ENCODE peak calls at places on chromosome 18, in six cellular contexts. B, M, Q, R, D and N are unnamed samples.

GRCh38 chr18:13364721-13365205 is 146.2 kb downstream of the LDLRAD4 start:
- DNase-seq in B (no peak), D (no peak), M (no peak), R (no peak), Q (no peak), N (no peak)

GRCh38 chr18:13246591-13246990 is 28.0 kb downstream of the LDLRAD4 start:
- DNase-seq in B (no peak), R (no peak), Q (no peak), M (no peak), D (no peak), N (no peak)

GRCh38 chr18:9594782-9595181 is 19.6 kb downstream of the PPP4R1 start:
- DNase-seq in R (no peak), D (no peak), M (peak), Q (no peak), B (no peak), N (no peak)

GRCh38 chr18:49616618-49617328 is 54.9 kb downstream of the LIPG start:
- DNase-seq in Q (no peak), R (no peak), B (no peak), D (no peak), M (no peak), N (no peak)

GRCh38 chr18:13611058-13611615 is 115.2 kb downstream of the FAM210A start:
- DNase-seq in D (peak), M (peak), R (peak), B (peak), Q (peak), N (peak)

GRCh38 chr18:48695671-48696070 is 156.8 kb downstream of the CTIF start:
- DNase-seq in D (no peak), M (no peak), B (no peak), R (no peak), Q (no peak), N (no peak)

GRCh38 chr18:46591821-46592391 is 65.1 kb downstream of the LOXHD1 start:
- DNase-seq in M (no peak), R (no peak), D (no peak), Q (peak), B (no peak), N (no peak)

GRCh38 chr18:79952996-79953559 is 1.6 kb upstream of the SLC66A2 start:
- DNase-seq in R (no peak), B (no peak), D (peak), Q (peak), M (no peak), N (no peak)

GRCh38 chr18:9405130-9405529 is 70.2 kb upstream of the RALBP1 start:
- DNase-seq in M (no peak), R (no peak), Q (no peak), B (no peak), D (no peak), N (no peak)

GRCh38 chr18:36649205-36649604 is 179.6 kb downstream of the TPGS2 start:
- DNase-seq in R (no peak), D (no peak), M (no peak), B (no peak), Q (no peak), N (no peak)

GRCh38 chr18:48959921-48960920 is 9.5 kb upstream of the SMAD7 start:
- DNase-seq in R (no peak), Q (peak), D (peak), M (peak), B (no peak), N (no peak)

GRCh38 chr18:48813833-48814489 is 136.8 kb downstream of the SMAD7 start:
- DNase-seq in D (peak), B (peak), Q (no peak), M (no peak), R (no peak), N (peak)

GRCh38 chr18:3088444-3088843 is 75.5 kb upstream of the LPIN2 start:
- DNase-seq in B (no peak), D (no peak), M (no peak), R (no peak), Q (no peak), N (no peak)

GRCh38 chr18:73947180-73947989 is 200.2 kb downstream of the FBXO15 start:
- DNase-seq in Q (no peak), M (no peak), B (no peak), R (no peak), D (no peak), N (no peak)

GRCh38 chr18:12907258-12907925 is 23.4 kb upstream of the PTPN2 start:
- DNase-seq in R (no peak), D (no peak), Q (peak), B (no peak), M (peak), N (no peak)

GRCh38 chr18:4130734-4131719 is 324.1 kb downstream of the DLGAP1 start:
- DNase-seq in Q (no peak), B (no peak), M (peak), R (no peak), D (no peak), N (no peak)

GRCh38 chr18:48816554-48816953 is 134.2 kb downstream of the SMAD7 start:
- DNase-seq in R (no peak), M (no peak), B (no peak), D (peak), Q (no peak), N (peak)

GRCh38 chr18:6610436-6610835 is 119.1 kb upstream of the ARHGAP28 start:
- DNase-seq in B (no peak), M (no peak), D (no peak), R (no peak), Q (no peak), N (no peak)

GRCh38 chr18:23198217-23198845 is 63.0 kb downstream of the CABLES1 start:
- DNase-seq in Q (no peak), D (no peak), M (no peak), B (no peak), R (no peak), N (no peak)

GRCh38 chr18:68448736-68449135 is 266.2 kb downstream of the TMX3 start:
- DNase-seq in Q (no peak), R (no peak), B (no peak), M (peak), D (no peak), N (no peak)

GRCh38 chr18:32771169-32771751 is 1.6 kb downstream of the KLHL14 start:
- DNase-seq in D (no peak), M (no peak), B (no peak), R (no peak), Q (peak), N (no peak)

GRCh38 chr18:42155024-42155423 is 200.0 kb downstream of the PIK3C3 start:
- DNase-seq in Q (peak), B (no peak), M (no peak), D (no peak), R (no peak), N (no peak)

GRCh38 chr18:63451774-63452173 is 25.0 kb upstream of the SERPINB5 start:
- DNase-seq in R (no peak), B (no peak), Q (no peak), M (peak), D (no peak), N (no peak)
- H3K27ac ChIP-seq in R (no peak), B (peak), Q (no peak), M (peak), D (no peak), N (peak)

GRCh38 chr18:77088977-77089795 is 43.4 kb downstream of the MBP start:
- DNase-seq in M (no peak), Q (no peak), R (no peak), D (peak), B (no peak), N (no peak)
- H3K27ac ChIP-seq in M (no peak), Q (no peak), R (no peak), D (peak), B (peak), N (no peak)

GRCh38 chr18:58288922-58289797 is 245.1 kb downstream of the NEDD4L start:
- DNase-seq in B (no peak), M (peak), Q (peak), D (no peak), R (peak), N (no peak)
- H3K27ac ChIP-seq in B (peak), M (no peak), Q (no peak), D (no peak), R (no peak), N (peak)

DNA sequence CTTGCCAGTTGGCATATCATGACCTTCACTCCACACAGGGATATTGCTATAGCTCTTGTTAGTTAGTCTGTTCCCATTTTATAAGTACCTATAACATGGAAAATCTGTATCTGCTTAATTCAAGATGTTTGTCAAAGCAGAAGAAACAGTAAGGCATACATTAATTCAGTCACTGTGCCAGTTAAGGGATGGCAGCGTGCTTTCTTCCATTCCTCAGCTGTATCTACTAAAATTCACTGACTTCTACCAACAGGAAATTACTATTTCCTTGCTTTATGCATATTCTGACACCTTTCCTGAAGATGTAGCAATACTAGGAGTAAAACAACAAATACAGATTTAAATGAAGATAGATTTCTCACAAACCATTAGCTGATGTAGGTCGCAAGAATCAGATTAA is 59.9 kb downstream of the RNF152 start:
- DNase-seq in M (no peak), R (no peak), Q (no peak), B (no peak), D (no peak), N (no peak)
- H3K27ac ChIP-seq in M (no peak), R (no peak), Q (no peak), B (peak), D (peak), N (no peak)

DNA sequence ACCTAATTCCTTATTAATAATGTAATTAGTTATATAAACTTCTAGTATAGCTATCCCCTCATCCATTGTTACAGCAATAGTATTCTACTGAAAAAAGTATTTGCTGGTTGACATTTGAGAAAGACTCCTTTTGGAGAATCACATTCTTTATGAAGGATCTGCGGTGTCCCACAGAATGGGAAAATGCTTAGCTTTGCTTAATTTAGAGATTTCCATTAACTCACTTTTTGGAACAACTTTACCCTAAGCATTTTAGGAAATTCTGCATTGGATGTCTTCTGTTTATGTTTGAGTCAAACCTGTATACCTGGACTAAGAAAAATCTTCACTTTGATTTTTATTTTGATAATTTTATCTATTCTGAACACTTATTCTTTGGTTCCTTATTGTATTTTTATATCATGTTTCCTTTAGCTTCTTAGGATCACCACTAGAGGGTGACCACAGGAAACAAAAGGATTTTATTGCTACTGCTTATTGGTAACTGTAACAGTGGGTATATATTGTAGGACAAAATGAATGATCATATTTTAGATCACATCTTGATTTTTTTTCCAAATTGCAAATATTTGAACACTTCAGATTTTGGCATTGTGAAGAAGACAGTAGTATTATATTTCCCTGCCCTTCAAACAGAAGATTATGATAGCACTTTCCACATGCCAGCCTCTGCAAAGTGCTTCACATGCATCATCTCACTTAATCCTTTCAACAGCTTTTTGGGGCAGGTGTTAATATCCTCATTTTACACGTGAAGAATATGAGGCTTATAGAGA is 79.6 kb downstream of the MIB1 start:
- DNase-seq in M (peak), B (no peak), Q (no peak), D (no peak), R (no peak), N (no peak)
- H3K27ac ChIP-seq in M (no peak), B (no peak), Q (no peak), D (no peak), R (no peak), N (no peak)

GRCh38 chr18:59008302-59008974 is 131.2 kb upstream of the SEC11C start:
- DNase-seq in B (no peak), R (no peak), Q (no peak), D (no peak), M (peak), N (no peak)
- H3K27ac ChIP-seq in B (peak), R (no peak), Q (no peak), D (peak), M (no peak), N (no peak)

DNA sequence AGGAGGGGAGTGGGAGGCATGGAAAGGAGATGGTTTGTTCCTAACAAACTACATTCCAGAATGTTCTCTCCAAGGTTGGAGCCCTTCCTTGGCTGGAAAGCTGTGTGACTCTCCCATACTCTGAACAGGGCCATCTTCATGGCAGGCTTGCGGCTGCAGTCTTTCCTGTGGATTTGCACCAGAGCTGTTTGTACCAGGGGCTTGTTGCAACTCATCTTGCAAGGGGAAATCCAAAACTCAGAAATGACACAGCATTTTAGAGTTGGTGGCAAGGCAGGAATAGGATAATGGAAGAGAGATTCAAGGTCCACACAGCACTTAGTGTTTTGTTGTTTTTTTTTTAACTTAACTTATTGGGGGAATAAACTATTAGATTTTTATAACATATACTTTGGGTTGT is 73.7 kb upstream of the ZNF516 start:
- DNase-seq in R (no peak), M (no peak), Q (no peak), B (no peak), D (no peak), N (no peak)
- H3K27ac ChIP-seq in R (no peak), M (no peak), Q (no peak), B (no peak), D (no peak), N (no peak)

GRCh38 chr18:21686282-21687105 is 18.1 kb downstream of the ABHD3 start:
- DNase-seq in B (no peak), Q (no peak), D (no peak), R (no peak), M (peak), N (no peak)

GRCh38 chr18:21684731-21685130 is 19.8 kb downstream of the ABHD3 start:
- DNase-seq in R (no peak), B (no peak), M (no peak), Q (no peak), D (no peak), N (no peak)

GRCh38 chr18:21680148-21680547 is 24.4 kb downstream of the ABHD3 start:
- DNase-seq in D (no peak), R (no peak), M (no peak), Q (no peak), B (no peak), N (no peak)

GRCh38 chr18:21678897-21679296 is 25.7 kb downstream of the ABHD3 start:
- DNase-seq in R (peak), D (no peak), B (no peak), M (no peak), Q (no peak), N (no peak)

GRCh38 chr18:21682276-21683051 is 22.1 kb downstream of the ABHD3 start:
- DNase-seq in R (no peak), D (no peak), M (peak), B (no peak), Q (peak), N (no peak)
- H3K27ac ChIP-seq in R (peak), D (peak), M (peak), B (peak), Q (no peak), N (peak)

DNA sequence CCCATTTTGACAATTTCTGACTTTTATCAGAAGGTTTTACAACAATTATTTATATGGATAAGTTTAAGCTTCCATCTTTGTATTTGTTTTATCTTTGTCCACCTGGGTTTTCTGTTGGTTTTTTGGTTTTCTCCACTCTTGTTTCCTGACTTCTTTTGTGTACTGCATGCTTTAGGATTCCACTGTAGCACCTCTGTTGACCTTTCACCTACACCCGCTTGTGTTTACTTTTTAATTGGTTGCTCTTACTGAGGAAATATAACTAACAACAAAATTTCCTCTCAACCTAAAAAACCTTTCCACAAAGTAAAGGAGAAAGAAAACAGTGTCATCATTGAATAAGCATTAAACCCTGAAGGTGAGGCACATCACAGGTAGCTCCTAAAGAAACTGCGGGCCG is 39.8 kb upstream of the TTR start:
- DNase-seq in M (no peak), D (no peak), R (no peak), B (no peak), Q (no peak), N (no peak)
- H3K27ac ChIP-seq in M (no peak), D (no peak), R (no peak), B (no peak), Q (no peak), N (no peak)